ENCODE peak calls at places on chromosomes 12 and 14, in ten cellular contexts. One of them, this sample, is unnamed. For H3K4me1 and H3K27me3, the result is how much of the 10 kb centered on the place peaks cover.

GRCh38 chr12:69278814-69279782 is 39.7 kb downstream of the CPSF6 start:
- DNase-seq in K562: no peak
- DNase-seq in SK-N-SH: no peak
- DNase-seq in stomach: no peak
- DNase-seq in sigmoid colon: no peak
- DNase-seq in tibial nerve: no peak
- DNase-seq in transverse colon: no peak
- DNase-seq in ovary: no peak
- DNase-seq in HepG2: no peak
- DNase-seq in suprapubic skin: no peak
- DNase-seq in this sample: no peak

GRCh38 chr14:55892906-55893305 is 225.3 kb upstream of the PELI2 start:
- DNase-seq in K562: no peak
- DNase-seq in SK-N-SH: no peak
- DNase-seq in stomach: no peak
- DNase-seq in sigmoid colon: no peak
- DNase-seq in tibial nerve: no peak
- DNase-seq in transverse colon: no peak
- DNase-seq in ovary: no peak
- DNase-seq in HepG2: no peak
- DNase-seq in suprapubic skin: no peak
- DNase-seq in this sample: no peak

GRCh38 chr12:122080149-122081107 is 1.9 kb downstream of the MLXIP start:
- DNase-seq in K562: no peak
- DNase-seq in SK-N-SH: peak
- DNase-seq in stomach: peak
- DNase-seq in sigmoid colon: peak
- DNase-seq in tibial nerve: peak
- DNase-seq in transverse colon: peak
- DNase-seq in ovary: peak
- DNase-seq in HepG2: no peak
- DNase-seq in suprapubic skin: no peak
- DNase-seq in this sample: no peak

GRCh38 chr14:34110531-34110930 is 159.7 kb upstream of the EGLN3 start:
- DNase-seq in K562: no peak
- DNase-seq in SK-N-SH: no peak
- DNase-seq in stomach: no peak
- DNase-seq in sigmoid colon: no peak
- DNase-seq in tibial nerve: no peak
- DNase-seq in transverse colon: no peak
- DNase-seq in ovary: no peak
- DNase-seq in HepG2: no peak
- DNase-seq in suprapubic skin: no peak
- DNase-seq in this sample: no peak

GRCh38 chr12:122917508-122918227 is 21.7 kb upstream of the VPS37B start:
- DNase-seq in K562: no peak
- DNase-seq in SK-N-SH: no peak
- DNase-seq in stomach: peak
- DNase-seq in sigmoid colon: peak
- DNase-seq in tibial nerve: no peak
- DNase-seq in transverse colon: peak
- DNase-seq in ovary: no peak
- DNase-seq in HepG2: peak
- DNase-seq in suprapubic skin: no peak
- DNase-seq in this sample: peak

GRCh38 chr12:24814379-24815086 is 134.4 kb downstream of the BCAT1 start:
- DNase-seq in K562: no peak
- DNase-seq in SK-N-SH: no peak
- DNase-seq in stomach: no peak
- DNase-seq in sigmoid colon: no peak
- DNase-seq in tibial nerve: no peak
- DNase-seq in transverse colon: no peak
- DNase-seq in ovary: no peak
- DNase-seq in HepG2: no peak
- DNase-seq in suprapubic skin: no peak
- DNase-seq in this sample: no peak

GRCh38 chr14:73014105-73014504 is 12.8 kb downstream of the ZFYVE1 start:
- DNase-seq in K562: no peak
- DNase-seq in SK-N-SH: no peak
- DNase-seq in stomach: no peak
- DNase-seq in sigmoid colon: no peak
- DNase-seq in tibial nerve: no peak
- DNase-seq in transverse colon: no peak
- DNase-seq in ovary: no peak
- DNase-seq in HepG2: no peak
- DNase-seq in suprapubic skin: no peak
- DNase-seq in this sample: no peak

GRCh38 chr14:54667026-54667744 is 100.3 kb downstream of the SAMD4A start:
- DNase-seq in K562: no peak
- DNase-seq in SK-N-SH: no peak
- DNase-seq in stomach: no peak
- DNase-seq in sigmoid colon: no peak
- DNase-seq in tibial nerve: no peak
- DNase-seq in transverse colon: no peak
- DNase-seq in ovary: no peak
- DNase-seq in HepG2: no peak
- DNase-seq in suprapubic skin: no peak
- DNase-seq in this sample: no peak

DNA sequence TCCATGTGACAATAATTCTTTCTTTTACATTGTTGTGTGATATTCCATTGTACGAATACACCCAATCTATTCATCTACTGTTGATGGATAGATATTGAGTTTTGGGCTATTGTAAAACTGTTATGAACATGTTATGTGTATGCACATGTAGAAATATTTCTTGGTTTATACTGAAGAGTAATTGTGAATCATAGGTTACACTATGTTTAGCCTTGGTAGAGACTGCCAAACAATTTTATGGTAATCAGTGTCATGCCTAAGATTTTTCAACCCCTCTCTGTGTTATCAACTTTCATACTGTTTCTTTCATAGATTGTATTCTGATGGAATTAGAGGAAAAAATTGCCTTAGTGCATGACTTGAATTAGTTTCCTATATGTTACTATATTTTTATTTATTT is 39.5 kb downstream of the FRMD6 start:
- DNase-seq in K562: no peak
- DNase-seq in SK-N-SH: no peak
- DNase-seq in stomach: no peak
- DNase-seq in sigmoid colon: no peak
- DNase-seq in tibial nerve: no peak
- DNase-seq in transverse colon: no peak
- DNase-seq in ovary: no peak
- DNase-seq in HepG2: no peak
- DNase-seq in suprapubic skin: no peak
- DNase-seq in this sample: no peak
- TF ChIP-seq EP300 in K562: no peak
- TF ChIP-seq EP300 in SK-N-SH: no peak
- TF ChIP-seq EP300 in stomach: no peak
- TF ChIP-seq EP300 in sigmoid colon: no peak
- TF ChIP-seq EP300 in tibial nerve: no peak
- TF ChIP-seq EP300 in transverse colon: no peak
- TF ChIP-seq EP300 in ovary: no peak
- TF ChIP-seq EP300 in HepG2: no peak
- TF ChIP-seq EP300 in suprapubic skin: no peak
- TF ChIP-seq EP300 in this sample: no peak

GRCh38 chr12:124518051-124518932 is 49.1 kb downstream of the NCOR2 start:
- DNase-seq in K562: no peak
- DNase-seq in SK-N-SH: peak
- DNase-seq in stomach: peak
- DNase-seq in sigmoid colon: peak
- DNase-seq in tibial nerve: peak
- DNase-seq in transverse colon: peak
- DNase-seq in ovary: peak
- DNase-seq in HepG2: peak
- DNase-seq in suprapubic skin: peak
- DNase-seq in this sample: peak

GRCh38 chr12:124520258-124520657 is 47.2 kb downstream of the NCOR2 start:
- DNase-seq in K562: no peak
- DNase-seq in SK-N-SH: no peak
- DNase-seq in stomach: peak
- DNase-seq in sigmoid colon: no peak
- DNase-seq in tibial nerve: no peak
- DNase-seq in transverse colon: peak
- DNase-seq in ovary: peak
- DNase-seq in HepG2: peak
- DNase-seq in suprapubic skin: no peak
- DNase-seq in this sample: no peak

GRCh38 chr12:124519741-124520140 is 47.7 kb downstream of the NCOR2 start:
- DNase-seq in K562: no peak
- DNase-seq in SK-N-SH: no peak
- DNase-seq in stomach: no peak
- DNase-seq in sigmoid colon: no peak
- DNase-seq in tibial nerve: no peak
- DNase-seq in transverse colon: no peak
- DNase-seq in ovary: no peak
- DNase-seq in HepG2: no peak
- DNase-seq in suprapubic skin: no peak
- DNase-seq in this sample: no peak

GRCh38 chr12:124523071-124523470 is 44.3 kb downstream of the NCOR2 start:
- DNase-seq in K562: no peak
- DNase-seq in SK-N-SH: no peak
- DNase-seq in stomach: no peak
- DNase-seq in sigmoid colon: no peak
- DNase-seq in tibial nerve: no peak
- DNase-seq in transverse colon: no peak
- DNase-seq in ovary: no peak
- DNase-seq in HepG2: no peak
- DNase-seq in suprapubic skin: no peak
- DNase-seq in this sample: no peak

DNA sequence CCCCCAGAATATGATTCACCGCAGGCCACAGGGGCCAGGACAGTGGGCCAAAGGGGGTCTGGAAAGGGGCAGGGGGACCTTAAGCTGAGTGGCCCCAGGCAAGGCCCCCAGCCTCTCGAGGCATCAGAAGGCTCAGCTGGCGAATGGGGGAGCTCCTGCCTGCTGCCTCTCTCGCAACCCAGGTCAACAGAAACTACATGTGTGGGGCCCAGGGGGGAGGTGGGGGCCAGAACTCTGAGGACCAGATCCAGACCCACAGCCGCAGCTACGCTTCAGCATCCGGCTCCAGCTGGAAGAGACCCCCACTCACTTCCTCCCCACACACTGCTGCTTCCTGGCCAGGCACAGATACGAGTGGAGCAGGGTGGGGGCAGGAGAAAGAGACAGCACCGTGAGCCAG is 46.5 kb downstream of the NCOR2 start:
- DNase-seq in K562: no peak
- DNase-seq in SK-N-SH: no peak
- DNase-seq in stomach: no peak
- DNase-seq in sigmoid colon: no peak
- DNase-seq in tibial nerve: no peak
- DNase-seq in transverse colon: no peak
- DNase-seq in ovary: no peak
- DNase-seq in HepG2: no peak
- DNase-seq in suprapubic skin: no peak
- DNase-seq in this sample: no peak
- H3K4me1 ChIP-seq in K562: half or more
- H3K4me1 ChIP-seq in SK-N-SH: under half
- H3K4me1 ChIP-seq in stomach: half or more
- H3K4me1 ChIP-seq in sigmoid colon: half or more
- H3K4me1 ChIP-seq in tibial nerve: under half
- H3K4me1 ChIP-seq in transverse colon: half or more
- H3K4me1 ChIP-seq in ovary: under half
- H3K4me1 ChIP-seq in HepG2: under half
- H3K4me1 ChIP-seq in suprapubic skin: half or more
- H3K4me1 ChIP-seq in this sample: half or more

GRCh38 chr14:96194262-96194656 is 10.4 kb upstream of the BDKRB2 start:
- DNase-seq in K562: no peak
- DNase-seq in SK-N-SH: no peak
- DNase-seq in stomach: no peak
- DNase-seq in sigmoid colon: no peak
- DNase-seq in tibial nerve: no peak
- DNase-seq in transverse colon: no peak
- DNase-seq in ovary: no peak
- DNase-seq in HepG2: no peak
- DNase-seq in suprapubic skin: no peak
- DNase-seq in this sample: peak

GRCh38 chr14:96192975-96193805 is 11.4 kb upstream of the BDKRB2 start:
- DNase-seq in K562: no peak
- DNase-seq in SK-N-SH: no peak
- DNase-seq in stomach: no peak
- DNase-seq in sigmoid colon: no peak
- DNase-seq in tibial nerve: no peak
- DNase-seq in transverse colon: no peak
- DNase-seq in ovary: no peak
- DNase-seq in HepG2: no peak
- DNase-seq in suprapubic skin: no peak
- DNase-seq in this sample: no peak

GRCh38 chr14:96197163-96197852 is 7.3 kb upstream of the BDKRB2 start:
- DNase-seq in K562: no peak
- DNase-seq in SK-N-SH: no peak
- DNase-seq in stomach: no peak
- DNase-seq in sigmoid colon: no peak
- DNase-seq in tibial nerve: no peak
- DNase-seq in transverse colon: no peak
- DNase-seq in ovary: no peak
- DNase-seq in HepG2: no peak
- DNase-seq in suprapubic skin: no peak
- DNase-seq in this sample: peak

GRCh38 chr14:96195441-96196081 is 9.1 kb upstream of the BDKRB2 start:
- DNase-seq in K562: no peak
- DNase-seq in SK-N-SH: no peak
- DNase-seq in stomach: no peak
- DNase-seq in sigmoid colon: no peak
- DNase-seq in tibial nerve: no peak
- DNase-seq in transverse colon: no peak
- DNase-seq in ovary: no peak
- DNase-seq in HepG2: peak
- DNase-seq in suprapubic skin: no peak
- DNase-seq in this sample: no peak

DNA sequence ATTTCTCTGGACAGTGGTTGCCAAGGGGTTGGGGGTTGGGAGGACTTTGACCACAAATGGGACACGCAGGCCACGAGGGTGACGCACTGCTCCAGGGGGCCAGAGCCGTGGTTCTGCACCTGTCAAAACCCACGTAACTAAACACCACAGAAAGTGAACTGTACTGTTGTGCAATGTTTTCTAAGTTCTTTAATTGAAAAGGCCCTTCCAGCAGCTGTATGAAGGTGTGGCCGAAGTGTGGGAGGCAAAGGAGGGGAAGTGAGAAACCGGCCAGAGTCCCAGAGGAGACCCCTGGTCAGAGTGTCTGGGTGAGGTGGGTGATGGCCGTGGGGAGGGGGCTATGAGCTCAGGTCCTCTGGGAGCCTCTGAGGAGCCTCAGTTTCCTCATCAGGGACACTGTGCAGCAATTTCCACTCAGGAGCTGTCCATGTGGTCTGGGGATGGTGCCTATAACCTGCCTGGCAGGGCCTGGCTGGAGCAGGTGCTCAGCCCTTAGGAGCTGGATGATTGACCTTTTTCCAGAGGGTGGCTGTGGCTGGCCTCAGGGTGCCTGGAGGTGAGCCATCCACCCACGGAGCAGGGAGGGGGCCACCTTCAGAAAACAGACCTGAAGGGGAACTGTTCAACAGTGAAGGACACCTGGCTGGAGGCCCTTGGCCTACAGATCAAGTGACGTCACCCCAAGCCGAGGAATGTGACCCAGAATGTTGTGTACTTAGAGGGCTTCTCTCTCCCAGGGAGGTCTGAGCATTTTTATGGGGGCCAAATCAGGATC is 9.8 kb upstream of the BDKRB2 start:
- DNase-seq in K562: no peak
- DNase-seq in SK-N-SH: no peak
- DNase-seq in stomach: no peak
- DNase-seq in sigmoid colon: no peak
- DNase-seq in tibial nerve: no peak
- DNase-seq in transverse colon: no peak
- DNase-seq in ovary: no peak
- DNase-seq in HepG2: peak
- DNase-seq in suprapubic skin: no peak
- DNase-seq in this sample: peak
- H3K27me3 ChIP-seq in K562: under half
- H3K27me3 ChIP-seq in SK-N-SH: under half
- H3K27me3 ChIP-seq in stomach: under half
- H3K27me3 ChIP-seq in sigmoid colon: under half
- H3K27me3 ChIP-seq in tibial nerve: under half
- H3K27me3 ChIP-seq in transverse colon: under half
- H3K27me3 ChIP-seq in ovary: under half
- H3K27me3 ChIP-seq in HepG2: under half
- H3K27me3 ChIP-seq in suprapubic skin: under half
- H3K27me3 ChIP-seq in this sample: under half

DNA sequence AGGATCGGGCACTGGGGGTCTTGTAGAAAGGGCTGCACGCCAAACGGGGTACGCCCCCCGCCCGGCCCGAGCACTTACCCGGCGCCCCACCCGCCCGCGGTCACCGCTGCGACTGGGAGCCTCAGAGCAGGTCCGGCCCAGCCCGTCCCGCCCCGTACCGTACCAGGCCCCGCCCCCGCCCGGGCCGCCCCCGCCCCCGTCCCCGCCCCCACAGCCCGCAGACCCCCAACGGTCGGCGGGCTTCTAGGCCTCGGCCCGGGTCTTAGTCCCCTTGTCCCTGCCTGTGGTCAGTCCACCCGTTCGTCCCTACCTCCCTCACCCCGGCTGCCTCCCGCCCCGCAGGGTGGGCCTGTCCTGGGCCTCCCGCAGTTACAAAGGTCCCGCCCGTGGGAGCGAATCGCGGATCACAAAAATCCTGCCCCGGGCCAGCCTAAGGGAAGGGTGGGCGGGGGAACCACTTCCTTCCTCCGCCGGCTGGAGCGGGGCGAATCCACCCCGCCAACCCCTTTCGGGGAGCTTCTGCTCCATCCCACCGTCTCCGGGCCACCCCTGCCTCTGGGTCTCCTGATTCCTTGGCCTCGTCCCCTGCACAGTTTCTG is at the start of gene HVCN1:
- DNase-seq in K562: peak
- DNase-seq in SK-N-SH: peak
- DNase-seq in stomach: peak
- DNase-seq in sigmoid colon: peak
- DNase-seq in tibial nerve: peak
- DNase-seq in transverse colon: peak
- DNase-seq in ovary: peak
- DNase-seq in HepG2: no peak
- DNase-seq in suprapubic skin: peak
- DNase-seq in this sample: peak
- TF ChIP-seq EP300 in K562: no peak
- TF ChIP-seq EP300 in SK-N-SH: no peak
- TF ChIP-seq EP300 in stomach: no peak
- TF ChIP-seq EP300 in sigmoid colon: no peak
- TF ChIP-seq EP300 in tibial nerve: peak
- TF ChIP-seq EP300 in transverse colon: no peak
- TF ChIP-seq EP300 in ovary: no peak
- TF ChIP-seq EP300 in HepG2: no peak
- TF ChIP-seq EP300 in suprapubic skin: no peak
- TF ChIP-seq EP300 in this sample: peak